ENCODE peak calls at places on chromosomes 12 and 14, in six cellular contexts. Z, O, Q, A, P and X are unnamed samples.

GRCh38 chr12:108734200-108734906 is 3.0 kb upstream of the CORO1C start:
- DNase-seq in Z (no peak), O (peak), Q (peak), A (peak), P (peak), X (peak)

GRCh38 chr12:29888777-29889176 is 105.0 kb upstream of the TMTC1 start:
- DNase-seq in Z (no peak), O (no peak), Q (no peak), A (no peak), P (no peak), X (no peak)

GRCh38 chr14:104136472-104137296 is 1.7 kb upstream of the KIF26A start:
- DNase-seq in Z (no peak), O (no peak), Q (no peak), A (no peak), P (peak), X (no peak)

GRCh38 chr12:98355322-98355721 is 160.1 kb upstream of the TMPO start:
- DNase-seq in Z (no peak), O (peak), Q (peak), A (no peak), P (no peak), X (peak)

GRCh38 chr12:93430280-93430679 is 11.5 kb downstream of the UBE2N start:
- DNase-seq in Z (no peak), O (no peak), Q (no peak), A (no peak), P (no peak), X (peak)

GRCh38 chr14:94330432-94330831 is 7.3 kb upstream of the SERPINA6 start:
- DNase-seq in Z (no peak), O (no peak), Q (no peak), A (no peak), P (no peak), X (no peak)

GRCh38 chr14:56324831-56325230 is 206.6 kb downstream of the PELI2 start:
- DNase-seq in Z (no peak), O (no peak), Q (no peak), A (no peak), P (no peak), X (peak)

GRCh38 chr12:124754949-124755800 is 108.5 kb downstream of the SCARB1 start:
- DNase-seq in Z (peak), O (peak), Q (no peak), A (peak), P (peak), X (peak)

GRCh38 chr12:72330291-72330690 is 58.1 kb downstream of the TRHDE start:
- DNase-seq in Z (no peak), O (peak), Q (no peak), A (peak), P (peak), X (peak)

GRCh38 chr14:84646791-84647500 is 883.0 kb upstream of the FLRT2 start:
- DNase-seq in Z (no peak), O (peak), Q (no peak), A (no peak), P (no peak), X (peak)

GRCh38 chr14:93112891-93113677 is 2.6 kb downstream of the ITPK1 start:
- DNase-seq in Z (no peak), O (peak), Q (peak), A (peak), P (peak), X (peak)

GRCh38 chr12:27434673-27435565 is 11.6 kb upstream of the SMCO2 start:
- DNase-seq in Z (no peak), O (no peak), Q (no peak), A (peak), P (no peak), X (no peak)

GRCh38 chr14:23483216-23483854 is 13.8 kb downstream of the NGDN start:
- DNase-seq in Z (no peak), O (peak), Q (no peak), A (peak), P (peak), X (no peak)

GRCh38 chr14:59116984-59117415 is 71.5 kb upstream of the DAAM1 start:
- DNase-seq in Z (no peak), O (peak), Q (no peak), A (no peak), P (no peak), X (peak)

GRCh38 chr12:50333441-50333840 is 50.1 kb upstream of the LIMA1 start:
- DNase-seq in Z (no peak), O (no peak), Q (no peak), A (no peak), P (no peak), X (peak)
- H3K4me2 ChIP-seq in Z (no peak), O (no peak), Q (no peak), A (no peak), P (no peak), X (no peak)

GRCh38 chr14:100826371-100827139 is 637 bp downstream of the MEG3 start:
- DNase-seq in Z (no peak), O (no peak), Q (no peak), A (no peak), P (no peak), X (no peak)
- H3K4me2 ChIP-seq in Z (no peak), O (no peak), Q (peak), A (no peak), P (no peak), X (peak)

GRCh38 chr12:77362871-77363270 is 297.5 kb upstream of the E2F7 start:
- DNase-seq in Z (no peak), O (no peak), Q (no peak), A (no peak), P (no peak), X (no peak)
- H3K4me2 ChIP-seq in Z (no peak), O (no peak), Q (no peak), A (peak), P (no peak), X (no peak)

GRCh38 chr12:70686907-70687306 is 49.7 kb upstream of the PTPRB start:
- DNase-seq in Z (no peak), O (no peak), Q (no peak), A (no peak), P (no peak), X (no peak)

GRCh38 chr12:70695361-70696023 is 58.3 kb upstream of the PTPRB start:
- DNase-seq in Z (no peak), O (no peak), Q (no peak), A (no peak), P (no peak), X (no peak)

GRCh38 chr12:70692681-70693288 is 55.6 kb upstream of the PTPRB start:
- DNase-seq in Z (no peak), O (peak), Q (no peak), A (peak), P (no peak), X (peak)

GRCh38 chr12:70686299-70686698 is 49.1 kb upstream of the PTPRB start:
- DNase-seq in Z (no peak), O (no peak), Q (no peak), A (no peak), P (no peak), X (no peak)

DNA sequence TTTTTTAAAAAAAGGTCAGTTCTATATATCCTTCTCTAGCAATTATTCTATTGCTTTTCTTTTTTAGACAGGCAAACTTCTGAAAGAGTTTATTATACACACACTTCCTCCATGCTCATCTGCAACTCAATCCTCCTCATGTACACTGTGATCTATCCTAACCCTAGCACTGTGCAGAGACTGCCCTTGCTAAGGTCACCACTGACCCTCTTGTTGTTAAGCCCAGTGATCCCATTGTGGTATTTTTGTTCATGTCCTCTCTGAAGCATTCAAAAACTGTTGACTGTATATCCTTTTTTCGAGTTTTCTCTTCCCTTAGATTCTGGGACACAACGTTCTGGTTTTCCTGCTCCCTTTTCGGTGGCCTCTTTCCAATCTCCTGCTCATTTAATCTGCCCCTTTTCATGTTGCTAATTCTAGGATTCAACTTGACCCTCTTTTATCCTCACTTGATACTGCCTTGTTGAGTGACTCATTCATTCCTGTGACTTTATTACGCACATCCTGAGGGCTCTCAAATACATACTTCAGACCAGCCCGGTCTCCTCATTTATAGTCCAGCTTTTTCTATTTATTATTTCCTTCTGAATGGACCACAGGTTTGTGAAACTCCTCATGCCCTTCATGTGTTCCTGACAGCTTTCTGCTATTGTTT is 53.9 kb upstream of the PTPRB start:
- DNase-seq in Z (no peak), O (peak), Q (no peak), A (no peak), P (no peak), X (peak)
- H3K4me2 ChIP-seq in Z (no peak), O (no peak), Q (no peak), A (no peak), P (no peak), X (peak)

GRCh38 chr14:64126548-64126947 is 167.6 kb downstream of the ESR2 start:
- DNase-seq in Z (no peak), O (no peak), Q (no peak), A (no peak), P (no peak), X (no peak)
- H3K4me2 ChIP-seq in Z (no peak), O (no peak), Q (no peak), A (no peak), P (no peak), X (no peak)

DNA sequence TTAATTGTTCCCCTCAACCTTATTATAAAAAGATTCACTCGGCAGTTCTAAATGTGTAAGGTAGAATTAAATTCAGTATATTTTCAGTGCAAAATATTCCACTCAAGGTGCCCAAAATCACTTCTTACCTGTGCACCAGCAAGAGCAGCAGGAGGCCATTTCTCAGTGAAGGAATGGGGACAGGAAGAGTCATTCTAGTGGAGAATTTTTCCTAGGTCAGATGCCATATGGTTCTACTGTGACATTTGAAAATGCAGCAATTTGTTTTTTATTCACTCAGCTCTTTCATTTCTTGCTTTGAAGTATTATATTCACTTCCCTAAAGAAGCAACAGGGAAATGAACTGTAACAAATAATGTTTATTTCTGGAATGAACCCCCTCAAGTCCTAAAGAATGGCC is 264.0 kb upstream of the SYT1 start:
- DNase-seq in Z (no peak), O (no peak), Q (no peak), A (no peak), P (no peak), X (no peak)
- H3K4me2 ChIP-seq in Z (no peak), O (no peak), Q (no peak), A (no peak), P (no peak), X (no peak)

GRCh38 chr14:72788255-72788654 is 105.6 kb downstream of the DPF3 start:
- DNase-seq in Z (no peak), O (no peak), Q (no peak), A (no peak), P (no peak), X (no peak)

GRCh38 chr14:72793154-72793725 is 100.7 kb downstream of the DPF3 start:
- DNase-seq in Z (no peak), O (no peak), Q (no peak), A (no peak), P (no peak), X (no peak)

GRCh38 chr14:72788972-72789728 is 104.8 kb downstream of the DPF3 start:
- DNase-seq in Z (no peak), O (no peak), Q (no peak), A (peak), P (no peak), X (no peak)

GRCh38 chr14:72790887-72791566 is 102.9 kb downstream of the DPF3 start:
- DNase-seq in Z (no peak), O (no peak), Q (no peak), A (no peak), P (no peak), X (no peak)

GRCh38 chr14:72792051-72792788 is 101.7 kb downstream of the DPF3 start:
- DNase-seq in Z (no peak), O (peak), Q (no peak), A (no peak), P (peak), X (peak)
- H3K4me2 ChIP-seq in Z (no peak), O (no peak), Q (no peak), A (no peak), P (no peak), X (peak)